ENCODE peak calls at places on chromosomes 12 and 14, in five cellular contexts. N is GM23338, H is HepG2, S is K562, C is GM12878. L is an unnamed sample.

GRCh38 chr14:55388160-55388559 is 23.5 kb downstream of the ATG14 start:
- DNase-seq in N (no peak), S (no peak), C (no peak), H (no peak), L (no peak)

GRCh38 chr12:6608592-6609311 is 1.6 kb upstream of the CHD4 start:
- DNase-seq in H (peak), N (peak), S (no peak), C (no peak), L (peak)

GRCh38 chr14:64763801-64764511 is 59.7 kb downstream of the PLEKHG3 start:
- DNase-seq in S (no peak), H (no peak), N (peak), C (no peak), L (peak)

GRCh38 chr12:50195832-50196231 is 28.7 kb upstream of the CERS5 start:
- DNase-seq in N (no peak), C (no peak), S (no peak), H (no peak), L (no peak)

GRCh38 chr12:126051611-126052107 is 986.4 kb downstream of the AACS start:
- DNase-seq in C (no peak), S (no peak), H (no peak), N (peak), L (peak)

GRCh38 chr14:22339277-22339676 is 249.7 kb downstream of the DAD1 start:
- DNase-seq in C (no peak), S (no peak), N (no peak), H (no peak), L (no peak)

GRCh38 chr12:31590730-31591307 is at the start of gene DENND5B:
- DNase-seq in H (peak), C (no peak), N (peak), S (peak), L (peak)

GRCh38 chr14:23285530-23286019 is 357 bp downstream of the HOMEZ start:
- DNase-seq in S (no peak), N (peak), C (no peak), H (no peak), L (peak)

GRCh38 chr12:11657511-11657910 is 8.0 kb downstream of the ETV6 start:
- DNase-seq in S (no peak), N (no peak), H (no peak), C (no peak), L (no peak)

GRCh38 chr12:107349008-107349747 is 255.8 kb upstream of the CRY1 start:
- DNase-seq in S (no peak), H (peak), C (no peak), N (peak), L (peak)

GRCh38 chr12:92737855-92738850 is 35.4 kb downstream of the PLEKHG7 start:
- DNase-seq in H (no peak), S (no peak), C (no peak), N (no peak), L (no peak)

GRCh38 chr14:65156568-65157366 is 54.5 kb upstream of the MAX start:
- DNase-seq in H (no peak), N (no peak), C (peak), S (no peak), L (no peak)

GRCh38 chr12:111304642-111305071 is 64.2 kb downstream of the PHETA1 start:
- DNase-seq in N (peak), H (no peak), C (no peak), S (peak), L (peak)

GRCh38 chr12:15404485-15404884 is 82.2 kb downstream of the PTPRO start:
- DNase-seq in N (no peak), S (no peak), H (no peak), C (no peak), L (no peak)

GRCh38 chr14:54285030-54285429 is 111.8 kb upstream of the CDKN3 start:
- DNase-seq in N (no peak), H (no peak), C (no peak), S (no peak), L (no peak)

GRCh38 chr12:113092478-113093408 is 36.2 kb downstream of the DTX1 start:
- DNase-seq in C (no peak), N (peak), H (no peak), S (peak), L (peak)

GRCh38 chr14:106268013-106268727 is 741.8 kb downstream of the TMEM121 start:
- DNase-seq in N (no peak), C (no peak), H (no peak), S (peak), L (peak)

GRCh38 chr14:67166450-67166853 is 22.8 kb upstream of the GARIN2 start:
- DNase-seq in H (no peak), S (peak), C (no peak), N (peak), L (no peak)

GRCh38 chr12:79978692-79979091 is 43.8 kb upstream of the PPP1R12A start:
- DNase-seq in C (no peak), S (no peak), H (no peak), N (no peak), L (no peak)

GRCh38 chr12:79988368-79988767 is 53.5 kb upstream of the PPP1R12A start:
- DNase-seq in S (no peak), C (no peak), N (no peak), H (no peak), L (no peak)

GRCh38 chr12:79983492-79983891 is 48.6 kb upstream of the PPP1R12A start:
- DNase-seq in S (no peak), C (no peak), H (no peak), N (no peak), L (no peak)

GRCh38 chr12:79983969-79984629 is 49.2 kb upstream of the PPP1R12A start:
- DNase-seq in N (no peak), H (no peak), S (no peak), C (no peak), L (peak)

GRCh38 chr12:79982371-79983062 is 47.6 kb upstream of the PPP1R12A start:
- DNase-seq in S (no peak), N (no peak), H (no peak), C (no peak), L (no peak)
- TF ChIP-seq JUNB in S (no peak), N (no peak), H (no peak), C (no peak), L (no peak)

DNA sequence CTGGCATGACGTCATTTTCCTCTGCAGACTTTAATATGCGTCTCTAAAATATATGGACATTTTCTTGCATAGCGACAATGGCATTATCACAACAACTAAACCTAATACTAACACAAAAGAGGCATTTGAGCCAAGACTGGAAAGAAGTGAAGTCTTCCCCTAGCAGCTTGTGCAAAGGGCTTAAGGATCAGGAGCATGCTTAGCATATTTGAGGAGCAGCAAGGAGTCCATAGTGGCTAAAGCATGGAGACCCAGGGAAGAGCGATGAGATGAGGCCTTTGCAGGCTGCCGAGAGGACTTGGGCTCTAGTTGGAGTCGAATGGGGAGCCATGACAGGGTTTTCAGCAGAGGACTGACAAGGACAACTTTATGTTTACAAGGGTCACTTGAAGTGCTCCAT is 112.0 kb downstream of the ERC1 start:
- DNase-seq in N (peak), C (no peak), H (no peak), S (no peak), L (no peak)
- TF ChIP-seq JUNB in N (no peak), C (no peak), H (no peak), S (no peak), L (no peak)

GRCh38 chr14:70680748-70681147 is 39.0 kb downstream of the TTC9 start:
- DNase-seq in N (no peak), H (no peak), S (no peak), C (no peak), L (no peak)

GRCh38 chr14:70684030-70684429 is 42.3 kb downstream of the TTC9 start:
- DNase-seq in N (no peak), H (no peak), C (no peak), S (no peak), L (no peak)

GRCh38 chr14:70685480-70686197 is 43.9 kb downstream of the TTC9 start:
- DNase-seq in H (no peak), S (no peak), N (peak), C (no peak), L (no peak)
- TF ChIP-seq JUNB in H (no peak), S (no peak), N (no peak), C (no peak), L (no peak)

GRCh38 chr14:75726326-75726725 is 65.3 kb downstream of the TTLL5 start:
- DNase-seq in H (no peak), N (no peak), C (no peak), S (no peak), L (no peak)

GRCh38 chr14:75723716-75724115 is 62.7 kb downstream of the TTLL5 start:
- DNase-seq in S (no peak), N (no peak), H (no peak), C (no peak), L (no peak)

GRCh38 chr14:75724414-75725204 is 63.6 kb downstream of the TTLL5 start:
- DNase-seq in H (no peak), N (no peak), S (no peak), C (no peak), L (no peak)

GRCh38 chr14:75727124-75727523 is 66.1 kb downstream of the TTLL5 start:
- DNase-seq in H (no peak), S (no peak), N (no peak), C (no peak), L (no peak)

DNA sequence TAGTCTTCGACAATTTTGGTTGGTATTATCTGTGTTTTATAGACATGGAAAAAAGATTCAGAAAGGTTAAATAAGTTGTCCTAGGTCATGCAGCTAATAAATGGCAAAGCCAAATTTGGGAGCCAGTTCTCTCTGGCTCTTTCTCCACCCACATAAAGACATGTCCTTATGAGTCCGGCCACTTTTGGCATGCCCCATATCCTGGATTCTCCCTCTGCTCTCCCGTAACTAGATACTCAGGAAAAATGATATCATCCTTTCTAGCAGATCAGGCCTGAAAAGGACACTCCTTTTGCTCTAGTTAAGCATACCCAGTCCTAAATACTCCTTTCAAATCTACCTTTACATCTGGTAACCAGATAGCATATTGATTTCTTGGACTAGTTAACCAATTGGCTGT is 64.4 kb downstream of the TTLL5 start:
- DNase-seq in S (no peak), H (no peak), N (no peak), C (no peak), L (no peak)
- TF ChIP-seq JUNB in S (no peak), H (no peak), N (no peak), C (no peak), L (no peak)

GRCh38 chr14:96081224-96081623 is 42.1 kb downstream of the C14orf132 start:
- DNase-seq in H (no peak), C (no peak), S (no peak), N (no peak), L (no peak)

GRCh38 chr14:96083667-96084320 is 44.6 kb downstream of the C14orf132 start:
- DNase-seq in N (no peak), H (no peak), C (no peak), S (no peak), L (no peak)

GRCh38 chr14:96080571-96080970 is 41.4 kb downstream of the C14orf132 start:
- DNase-seq in H (no peak), S (no peak), N (no peak), C (no peak), L (no peak)

GRCh38 chr14:96081767-96082400 is 42.7 kb downstream of the C14orf132 start:
- DNase-seq in H (no peak), C (no peak), N (no peak), S (no peak), L (no peak)

GRCh38 chr14:96082420-96083300 is 43.5 kb downstream of the C14orf132 start:
- DNase-seq in S (no peak), C (no peak), H (no peak), N (no peak), L (no peak)
- TF ChIP-seq JUNB in S (no peak), C (no peak), H (no peak), N (no peak), L (no peak)

GRCh38 chr14:51836417-51836816 is 24.0 kb upstream of the GNG2 start:
- DNase-seq in N (no peak), S (no peak), H (no peak), C (no peak), L (no peak)

GRCh38 chr14:51834218-51834617 is 26.2 kb upstream of the GNG2 start:
- DNase-seq in S (no peak), C (no peak), N (no peak), H (no peak), L (no peak)
- TF ChIP-seq JUNB in S (no peak), C (no peak), N (no peak), H (no peak), L (no peak)

GRCh38 chr14:24513009-24513408 is 4.9 kb upstream of the CMA1 start:
- DNase-seq in S (no peak), N (peak), H (no peak), C (no peak), L (no peak)
- TF ChIP-seq JUNB in S (no peak), N (no peak), H (no peak), C (no peak), L (no peak)

GRCh38 chr12:27178723-27179398 is 65.2 kb upstream of the STK38L start:
- DNase-seq in H (no peak), S (no peak), C (no peak), N (no peak), L (no peak)
- TF ChIP-seq JUNB in H (no peak), S (no peak), C (peak), N (no peak), L (no peak)

GRCh38 chr12:51200156-51200555 is 17.7 kb downstream of the POU6F1 start:
- DNase-seq in H (no peak), N (no peak), S (no peak), C (no peak), L (no peak)

GRCh38 chr12:51202650-51203198 is 15.1 kb downstream of the POU6F1 start:
- DNase-seq in H (no peak), S (no peak), C (no peak), N (no peak), L (no peak)

GRCh38 chr12:51198568-51199400 is 19.1 kb downstream of the POU6F1 start:
- DNase-seq in C (no peak), H (peak), N (no peak), S (no peak), L (no peak)

GRCh38 chr12:51199546-51199945 is 18.3 kb downstream of the POU6F1 start:
- DNase-seq in C (no peak), N (no peak), S (no peak), H (no peak), L (no peak)

GRCh38 chr12:51200806-51201205 is 17.1 kb downstream of the POU6F1 start:
- DNase-seq in S (no peak), H (no peak), C (no peak), N (no peak), L (no peak)
- TF ChIP-seq JUNB in S (no peak), H (no peak), C (no peak), N (no peak), L (no peak)